ENCODE peak calls at places on chromosome 10, in five cellular contexts. B is AG09309, I is mucosa of descending colon, V is heart left ventricle, F is cardiac fibroblast. Y is an unnamed sample.

GRCh38 chr10:62805139-62806092 is 896 bp downstream of the ADO start:
- DNase-seq in B (no peak), I (peak; percentile 77), V (peak; percentile 75), F (peak; percentile 52), Y (peak; percentile 77)

GRCh38 chr10:46297406-46298204 is 10.8 kb downstream of the ANTXRL start:
- DNase-seq in B (no peak), I (peak; percentile 25), V (no peak), F (no peak), Y (no peak)

GRCh38 chr10:102619281-102619981 is 24.8 kb upstream of the TRIM8 start:
- DNase-seq in B (no peak), I (no peak), V (no peak), F (no peak), Y (no peak)

GRCh38 chr10:85598646-85599045 is 767.9 kb downstream of the GRID1 start:
- DNase-seq in B (no peak), I (no peak), V (no peak), F (no peak), Y (peak; percentile 5)

GRCh38 chr10:95755511-95756004 is 405 bp upstream of the ENTPD1 start:
- DNase-seq in B (no peak), I (peak; percentile 50), V (no peak), F (no peak), Y (peak; percentile 96)

GRCh38 chr10:11162828-11163599 is 145.3 kb downstream of the CELF2 start:
- DNase-seq in B (no peak), I (peak; percentile 82), V (peak; percentile 76), F (peak; percentile 15), Y (peak; percentile 96)

GRCh38 chr10:113319450-113319849 is 233.4 kb upstream of the HABP2 start:
- DNase-seq in B (no peak), I (no peak), V (no peak), F (no peak), Y (no peak)

GRCh38 chr10:114374141-114374791 is 30.0 kb downstream of the AFAP1L2 start:
- DNase-seq in B (no peak), I (no peak), V (peak; percentile 75), F (peak; percentile 71), Y (no peak)

GRCh38 chr10:122307669-122308486 is 36.8 kb downstream of the BTBD16 start:
- DNase-seq in B (peak; percentile 98), I (no peak), V (peak; percentile 78), F (peak; percentile 99), Y (peak; percentile 41)

GRCh38 chr10:31317652-31318381 is 1.2 kb upstream of the ZEB1 start:
- DNase-seq in B (no peak), I (peak; percentile 89), V (no peak), F (no peak), Y (no peak)

GRCh38 chr10:38212460-38212859 is 118.3 kb downstream of the ZNF37A start:
- DNase-seq in B (no peak), I (no peak), V (no peak), F (no peak), Y (no peak)

GRCh38 chr10:114431414-114431767 is 27.1 kb upstream of the AFAP1L2 start:
- DNase-seq in B (no peak), I (no peak), V (no peak), F (no peak), Y (no peak)

GRCh38 chr10:50619882-50620281 is 3.9 kb downstream of the SGMS1 start:
- DNase-seq in B (no peak), I (no peak), V (no peak), F (no peak), Y (no peak)

GRCh38 chr10:110762109-110762848 is 109.4 kb upstream of the PDCD4 start:
- DNase-seq in B (no peak), I (no peak), V (no peak), F (no peak), Y (no peak)

GRCh38 chr10:62492012-62492869 is 118.1 kb downstream of the ZNF365 start:
- DNase-seq in B (peak; percentile 57), I (no peak), V (no peak), F (peak; percentile 36), Y (peak; percentile 64)

GRCh38 chr10:23096814-23097549 is 1.6 kb downstream of the MSRB2 start:
- DNase-seq in B (peak; percentile 82), I (no peak), V (no peak), F (peak; percentile 94), Y (no peak)

GRCh38 chr10:110479710-110480109 is 18.0 kb upstream of the DUSP5 start:
- DNase-seq in B (no peak), I (no peak), V (no peak), F (no peak), Y (no peak)

DNA sequence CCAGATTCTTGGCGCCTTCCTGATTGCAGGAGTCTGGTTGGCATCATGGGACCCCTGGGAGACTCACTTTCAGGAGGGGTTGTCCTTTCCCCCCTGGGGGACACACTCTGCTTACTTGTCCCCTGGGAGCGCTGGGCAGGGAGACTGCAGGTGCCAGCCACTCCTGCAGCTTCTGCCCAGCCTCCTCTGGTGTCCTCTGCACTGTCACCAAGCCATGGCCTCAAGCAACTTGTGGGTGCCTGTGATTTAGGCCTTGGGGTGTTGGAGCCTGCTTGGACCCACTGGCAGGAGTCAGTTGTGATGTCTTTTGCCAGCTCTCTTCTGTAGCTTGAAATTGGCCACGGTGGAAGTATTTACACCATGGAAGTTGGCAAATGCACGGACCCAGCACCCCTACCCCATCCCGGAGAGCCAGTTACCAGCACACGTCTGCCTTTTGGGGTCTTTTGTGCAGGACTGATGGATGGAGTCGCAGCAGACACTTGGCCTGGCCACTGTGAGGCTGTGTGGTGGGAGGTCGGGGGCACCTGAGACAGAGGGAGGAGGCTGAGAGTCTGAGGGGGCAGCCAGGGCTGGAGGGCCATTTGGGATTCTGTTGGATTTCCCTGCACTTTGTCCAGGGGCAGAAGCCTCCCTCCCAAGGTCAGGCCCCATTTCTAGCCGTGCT is 104.7 kb downstream of the LHPP start:
- DNase-seq in B (no peak), I (no peak), V (peak; percentile 37), F (no peak), Y (no peak)
- TF ChIP-seq CTCF in B (no peak), I (no peak), V (no peak), F (no peak), Y (no peak)

DNA sequence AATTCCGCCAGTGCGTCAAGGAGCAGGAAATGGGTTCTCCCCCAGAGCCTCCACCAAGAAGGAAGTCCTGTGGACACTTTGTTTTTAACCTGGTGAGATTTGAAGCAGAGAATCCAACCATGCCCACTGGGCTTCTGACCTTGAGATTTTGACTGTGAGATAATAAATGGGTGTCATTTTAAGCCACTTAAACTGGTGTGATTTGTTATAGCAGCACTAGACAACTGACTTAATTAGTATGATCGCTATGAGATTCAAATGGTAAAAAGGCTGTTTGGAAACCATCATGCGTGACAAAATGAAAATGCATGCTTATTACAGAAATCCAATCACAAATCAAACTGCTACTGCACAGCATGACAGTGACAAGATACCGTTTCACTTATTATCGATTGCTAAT is 98.0 kb downstream of the ADAM12 start:
- DNase-seq in B (no peak), I (no peak), V (no peak), F (no peak), Y (no peak)
- TF ChIP-seq CTCF in B (no peak), I (no peak), V (no peak), F (no peak), Y (no peak)

DNA sequence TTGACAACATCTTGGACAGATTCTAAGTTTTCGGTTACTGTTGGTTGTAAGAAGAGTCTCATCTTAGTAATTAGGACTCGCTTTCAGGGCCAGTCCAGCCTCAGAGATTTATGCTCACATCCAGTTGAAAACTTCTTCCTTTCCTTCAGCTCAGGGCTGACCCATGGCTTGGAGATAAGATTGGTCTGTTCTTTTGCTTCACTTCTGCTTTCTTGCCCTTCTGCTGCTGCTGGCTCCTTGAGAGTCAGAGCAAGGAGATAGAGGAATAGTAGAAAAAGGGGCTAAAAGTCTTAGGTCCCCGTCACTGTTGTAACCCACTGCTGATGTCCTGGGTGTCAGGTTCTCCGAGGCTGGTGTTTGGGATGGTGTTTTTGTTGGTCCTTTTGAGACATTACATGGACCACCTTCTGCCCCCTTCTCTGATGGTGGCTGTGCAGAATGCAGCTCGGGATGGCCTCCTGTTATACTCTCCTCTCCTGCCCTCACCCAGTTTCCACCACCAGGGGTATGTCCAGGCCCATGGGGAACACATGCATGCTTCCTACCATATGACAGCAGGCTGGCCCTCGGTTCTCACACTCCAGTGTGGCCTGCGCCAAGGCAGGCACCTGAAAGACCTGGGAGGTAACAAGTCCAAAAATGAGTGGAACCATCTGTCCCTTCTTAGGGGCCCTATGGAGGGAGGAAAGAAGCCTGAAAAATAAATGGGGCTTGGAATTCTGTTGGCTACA is 67.8 kb upstream of the PCBD1 start:
- DNase-seq in B (no peak), I (no peak), V (no peak), F (no peak), Y (peak; percentile 10)
- TF ChIP-seq CTCF in B (no peak), I (no peak), V (no peak), F (no peak), Y (peak; percentile 8)

GRCh38 chr10:91856637-91857036 is 52.6 kb downstream of the FGFBP3 start:
- DNase-seq in B (no peak), I (no peak), V (no peak), F (peak; percentile 36), Y (peak; percentile 17)
- TF ChIP-seq CTCF in B (peak; percentile 31), I (no peak), V (peak; percentile 15), F (peak; percentile 34), Y (peak; percentile 27)

GRCh38 chr10:88687853-88688467 is 18.1 kb upstream of the LIPK start:
- DNase-seq in B (no peak), I (no peak), V (no peak), F (peak; percentile 55), Y (peak; percentile 40)
- TF ChIP-seq CTCF in B (peak; percentile 72), I (peak; percentile 53), V (peak; percentile 70), F (peak; percentile 84), Y (peak; percentile 70)

DNA sequence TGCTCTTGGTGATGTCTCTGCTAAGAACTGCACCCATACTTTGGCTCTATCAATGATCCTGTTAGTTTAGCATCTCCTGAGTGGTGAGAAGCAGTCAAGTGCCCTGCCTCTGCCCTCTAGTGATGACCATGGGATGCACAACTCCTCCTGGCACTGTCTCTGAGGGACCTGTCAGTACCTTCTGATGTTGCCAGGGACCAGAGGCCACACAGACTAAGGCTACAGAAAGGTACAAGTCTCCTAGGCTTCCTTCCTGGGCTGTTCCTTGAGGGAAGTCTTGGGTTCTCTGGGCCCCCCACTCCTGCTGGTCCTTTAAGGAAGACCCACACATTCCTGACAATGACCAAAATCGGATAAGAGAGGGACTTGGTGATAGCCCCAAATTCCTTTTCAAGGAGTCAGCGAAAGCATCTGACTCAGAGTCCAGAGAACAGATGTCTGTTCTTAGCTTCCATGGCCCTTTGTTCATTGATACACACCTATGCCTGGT is 15.3 kb downstream of the NKX2-3 start:
- DNase-seq in B (no peak), I (no peak), V (no peak), F (no peak), Y (peak; percentile 42)
- TF ChIP-seq CTCF in B (peak; percentile 49), I (peak; percentile 17), V (peak; percentile 10), F (peak; percentile 43), Y (peak; percentile 47)

DNA sequence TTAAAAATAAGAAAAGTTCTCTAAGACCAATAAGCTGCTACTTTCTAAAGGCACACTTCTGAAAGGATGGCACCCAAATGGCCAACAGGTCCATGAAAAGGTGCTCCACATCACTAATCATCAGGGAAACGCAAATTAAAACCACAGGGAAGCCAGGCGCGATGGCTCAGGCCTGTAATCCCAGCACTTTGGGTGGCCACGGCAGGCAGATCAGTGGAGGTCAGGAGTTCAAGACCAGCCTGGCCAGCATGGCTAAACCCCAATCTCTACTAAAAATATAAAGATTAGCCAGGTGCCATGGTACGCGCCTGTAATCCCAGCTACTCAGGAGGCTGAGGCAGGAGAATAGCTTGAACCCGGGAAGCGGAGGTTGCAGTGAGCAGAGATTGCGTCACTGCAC is 258.1 kb downstream of the ZMYND11 start:
- DNase-seq in B (no peak), I (no peak), V (no peak), F (no peak), Y (no peak)
- TF ChIP-seq CTCF in B (no peak), I (no peak), V (no peak), F (no peak), Y (no peak)

Y was measured in GM12865.